ENCODE peak calls at places on chromosomes 4 and X, in seven cellular contexts. U is GM20000; Y is right atrium auricular region; T is fibroblast of the aortic adventitia; N is CD8-positive, alpha-beta T cell; W is upper lobe of right lung; Q is spleen. J is an unnamed sample.

GRCh38 chrX:1224954-1225353 is 12.5 kb upstream of the CRLF2 start:
- DNase-seq in N (no peak), U (peak; percentile 24), Y (no peak), T (no peak), Q (no peak), W (no peak), J (no peak)

GRCh38 chr4:17765514-17766286 is 15.7 kb downstream of the FAM184B start:
- DNase-seq in W (no peak), Q (no peak), Y (no peak), U (no peak), N (no peak), T (no peak), J (no peak)

GRCh38 chrX:101377542-101377941 is 8.4 kb downstream of the BTK start:
- DNase-seq in U (no peak), Q (no peak), T (no peak), Y (no peak), W (no peak), N (no peak), J (no peak)

GRCh38 chr4:186845137-186845842 is 121.6 kb upstream of the FAT1 start:
- DNase-seq in Q (no peak), W (no peak), U (no peak), N (no peak), T (peak; percentile 80), Y (no peak), J (no peak)

GRCh38 chrX:106220177-106220576 is 52.1 kb downstream of the PWWP3B start:
- DNase-seq in Y (no peak), N (no peak), Q (no peak), W (no peak), T (no peak), U (no peak), J (no peak)

GRCh38 chr4:119526786-119527550 is 101.6 kb downstream of the PDE5A start:
- DNase-seq in N (no peak), Q (no peak), U (no peak), W (no peak), Y (no peak), T (peak; percentile 40), J (no peak)

GRCh38 chrX:65196758-65197371 is 220.6 kb upstream of the ZC4H2 start:
- DNase-seq in U (peak; percentile 1), Q (no peak), Y (no peak), W (peak; percentile 64), N (no peak), T (no peak), J (peak; percentile 69)

GRCh38 chr4:106795326-106795725 is 240.8 kb downstream of the DKK2 start:
- DNase-seq in U (no peak), Q (no peak), T (no peak), N (no peak), W (no peak), Y (no peak), J (no peak)

GRCh38 chrX:155070975-155071693 is at the start of the genes BRCC3, CMC4 and MTCP1:
- DNase-seq in N (peak; percentile 55), T (peak; percentile 73), Q (peak; percentile 96), W (peak; percentile 91), Y (peak; percentile 67), U (peak; percentile 94), J (peak; percentile 75)

GRCh38 chr4:48698029-48698901 is 81.8 kb downstream of the FRYL start:
- DNase-seq in Y (peak; percentile 73), W (no peak), Q (no peak), N (no peak), U (no peak), T (peak; percentile 92), J (no peak)

GRCh38 chrX:119982145-119982544 is 38.6 kb upstream of the NKAP start:
- DNase-seq in U (no peak), N (no peak), T (no peak), Y (no peak), Q (no peak), W (no peak), J (no peak)

GRCh38 chrX:115367455-115367854 is 77.9 kb downstream of the LUZP4 start:
- DNase-seq in W (no peak), U (no peak), N (no peak), Y (no peak), Q (no peak), T (peak; percentile 39), J (no peak)

GRCh38 chrX:55056820-55057690 is 17.8 kb upstream of the PAGE2B start:
- DNase-seq in N (no peak), T (peak; percentile 56), W (no peak), Y (no peak), U (no peak), Q (no peak), J (no peak)

GRCh38 chr4:142314686-142315085 is 531.4 kb downstream of the INPP4B start:
- DNase-seq in T (no peak), Y (no peak), N (no peak), U (no peak), W (no peak), Q (no peak), J (no peak)

GRCh38 chr4:183588169-183588675 is 70.8 kb downstream of the RWDD4 start:
- DNase-seq in W (no peak), Y (no peak), Q (no peak), U (no peak), T (peak; percentile 67), N (no peak), J (no peak)

GRCh38 chrX:114581528-114582263 is 2.2 kb upstream of the HTR2C start:
- DNase-seq in T (no peak), Y (no peak), Q (no peak), U (no peak), W (no peak), N (no peak), J (peak; percentile 19)

GRCh38 chrX:100750901-100751300 is 19.0 kb upstream of the SYTL4 start:
- DNase-seq in T (no peak), W (no peak), U (no peak), Q (no peak), Y (no peak), N (no peak), J (no peak)

GRCh38 chr4:128954941-128955340 is 138.4 kb downstream of the SCLT1 start:
- DNase-seq in Y (no peak), Q (no peak), T (no peak), U (no peak), W (no peak), N (no peak), J (no peak)

GRCh38 chr4:2260336-2261109 is 1.4 kb downstream of the MXD4 start:
- DNase-seq in T (no peak), N (no peak), Y (peak; percentile 59), W (peak; percentile 62), Q (peak; percentile 89), U (no peak), J (peak; percentile 20)

GRCh38 chr4:2262944-2263250 is 988 bp upstream of the MXD4 start:
- DNase-seq in W (no peak), Y (no peak), U (no peak), N (no peak), T (no peak), Q (no peak), J (no peak)

GRCh38 chr4:2262145-2262943 is 435 bp upstream of the MXD4 start:
- DNase-seq in U (peak; percentile 99), Q (peak; percentile 100), N (peak; percentile 95), Y (peak; percentile 100), T (peak; percentile 99), W (peak; percentile 100), J (peak; percentile 97)

GRCh38 chr4:2261110-2261852 is 628 bp downstream of the MXD4 start:
- DNase-seq in T (peak; percentile 30), W (peak; percentile 84), N (no peak), Q (peak; percentile 94), Y (no peak), U (peak; percentile 86), J (peak; percentile 68)

GRCh38 chr4:2261853-2262144 is at the start of gene MXD4:
- DNase-seq in T (no peak), W (no peak), Y (no peak), N (no peak), Q (no peak), U (no peak), J (no peak)
- TF ChIP-seq CTCF in T (no peak), W (no peak), Y (no peak), N (no peak), Q (no peak), U (no peak), J (no peak)

GRCh38 chrX:107325467-107325866 is 119.1 kb downstream of the DNAAF6 start:
- DNase-seq in W (no peak), Y (no peak), U (no peak), N (no peak), T (no peak), Q (no peak), J (no peak)

GRCh38 chrX:107323786-107324492 is 117.5 kb downstream of the DNAAF6 start:
- DNase-seq in W (no peak), N (no peak), T (no peak), Y (no peak), Q (peak; percentile 72), U (no peak), J (no peak)

GRCh38 chrX:107324493-107325310 is 118.3 kb downstream of the DNAAF6 start:
- DNase-seq in N (no peak), Y (no peak), W (peak; percentile 63), T (peak; percentile 13), Q (peak; percentile 78), U (no peak), J (peak; percentile 18)
- TF ChIP-seq CTCF in N (no peak), Y (no peak), W (no peak), T (peak; percentile 14), Q (no peak), U (no peak), J (no peak)

GRCh38 chr4:173753408-173753807 is 223.4 kb upstream of the HAND2 start:
- DNase-seq in Q (no peak), T (no peak), U (no peak), Y (no peak), N (no peak), W (no peak), J (no peak)

GRCh38 chr4:173748353-173748752 is 218.3 kb upstream of the HAND2 start:
- DNase-seq in U (no peak), T (peak; percentile 73), Q (no peak), Y (no peak), N (no peak), W (no peak), J (no peak)

GRCh38 chr4:173758132-173758531 is 228.1 kb upstream of the HAND2 start:
- DNase-seq in W (no peak), U (no peak), T (no peak), Y (no peak), N (no peak), Q (no peak), J (no peak)

GRCh38 chr4:173747537-173748257 is 217.7 kb upstream of the HAND2 start:
- DNase-seq in W (no peak), N (no peak), U (no peak), Q (no peak), T (no peak), Y (no peak), J (no peak)

DNA sequence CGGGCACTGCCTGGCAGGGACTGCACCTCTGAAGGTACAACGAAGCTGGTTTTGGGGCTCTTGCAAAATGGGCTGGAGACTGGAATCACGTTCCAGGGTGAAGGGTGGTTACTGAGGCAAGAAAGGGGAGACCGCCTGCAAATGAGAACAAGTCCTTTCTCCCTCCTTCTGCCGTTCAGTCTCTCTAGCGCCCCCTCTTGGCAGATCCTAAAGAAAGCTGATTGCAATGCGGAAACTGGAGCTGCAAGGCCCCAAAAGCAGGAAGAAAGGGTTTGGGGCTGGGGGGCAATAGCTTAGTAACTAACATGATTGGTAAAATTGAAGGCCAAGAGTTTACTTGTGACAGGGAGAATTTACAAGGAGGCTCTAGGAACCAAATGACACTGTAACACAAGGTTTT is 222.6 kb upstream of the HAND2 start:
- DNase-seq in N (no peak), U (peak; percentile 10), Q (no peak), Y (no peak), T (peak; percentile 23), W (no peak), J (peak; percentile 62)
- TF ChIP-seq CTCF in N (no peak), U (peak; percentile 37), Q (no peak), Y (peak; percentile 55), T (peak; percentile 41), W (peak; percentile 29), J (peak; percentile 81)

GRCh38 chrX:26783512-26784225 is 567.7 kb downstream of the MAGEB5 start:
- DNase-seq in W (no peak), U (peak; percentile 1), N (no peak), T (peak; percentile 30), Y (no peak), Q (peak; percentile 35), J (no peak)

GRCh38 chrX:26778320-26778888 is 562.4 kb downstream of the MAGEB5 start:
- DNase-seq in U (no peak), T (no peak), Y (no peak), W (no peak), N (no peak), Q (no peak), J (no peak)
- TF ChIP-seq CTCF in U (no peak), T (no peak), Y (peak; percentile 27), W (no peak), N (no peak), Q (no peak), J (peak; percentile 46)

J was measured in glutamatergic neuron.